ENCODE peak calls at places on chromosomes 11 and 22, in four cellular contexts. P is A549, H is tibial nerve, R is IMR-90. X is an unnamed sample.
A peak's percentile ranks its signal among the peaks of the same experiment; 100 is the strongest.

GRCh38 chr11:113618360-113618759 is 87.7 kb downstream of the TMPRSS5 start:
- DNase-seq in H (no peak), P (no peak), R (peak; percentile 10), X (no peak)

GRCh38 chr11:8019671-8020597 is 32.8 kb downstream of the EIF3F start:
- DNase-seq in H (no peak), P (no peak), R (peak; percentile 40), X (peak; percentile 47)

GRCh38 chr11:36081274-36081945 is 137.5 kb downstream of the LDLRAD3 start:
- DNase-seq in R (no peak), P (no peak), H (no peak), X (no peak)

GRCh38 chr22:32020117-32020516 is 22.9 kb upstream of the SLC5A1 start:
- DNase-seq in H (no peak), P (peak; percentile 22), R (peak; percentile 81), X (no peak)

GRCh38 chr11:64853709-64854108 is 9.3 kb upstream of the CDC42BPG start:
- DNase-seq in P (no peak), R (no peak), H (no peak), X (no peak)

GRCh38 chr11:27440090-27440489 is 32.5 kb downstream of the LGR4 start:
- DNase-seq in H (no peak), P (no peak), R (no peak), X (no peak)

GRCh38 chr11:30422828-30423648 is 100.1 kb downstream of the ARL14EP start:
- DNase-seq in H (no peak), R (no peak), P (no peak), X (no peak)

GRCh38 chr11:86672007-86672621 is at the start of gene ME3:
- DNase-seq in P (peak; percentile 76), R (peak; percentile 44), H (peak; percentile 23), X (peak; percentile 79)

GRCh38 chr11:120343429-120343828 is 7.2 kb downstream of the ARHGEF12 start:
- DNase-seq in R (no peak), H (no peak), P (no peak), X (no peak)

GRCh38 chr11:11027271-11027670 is 169.4 kb upstream of the ZBED5 start:
- DNase-seq in H (no peak), P (peak; percentile 36), R (peak; percentile 85), X (no peak)

GRCh38 chr22:23072035-23072910 is 2.0 kb downstream of the GNAZ start:
- DNase-seq in H (no peak), P (no peak), R (peak; percentile 30), X (no peak)

GRCh38 chr11:18836415-18836814 is 44.8 kb upstream of the PTPN5 start:
- DNase-seq in P (no peak), R (no peak), H (no peak), X (no peak)

GRCh38 chr11:89437317-89437716 is 53.9 kb downstream of the NOX4 start:
- DNase-seq in H (no peak), R (no peak), P (no peak), X (no peak)

GRCh38 chr11:63892233-63892632 is 24.7 kb downstream of the RCOR2 start:
- DNase-seq in H (no peak), R (peak; percentile 57), P (no peak), X (no peak)

GRCh38 chr22:39946571-39947407 is 13.4 kb upstream of the TMA7B start:
- DNase-seq in R (no peak), H (no peak), P (no peak), X (no peak)

GRCh38 chr22:28394711-28395110 is 284.9 kb downstream of the TTC28 start:
- DNase-seq in R (peak; percentile 20), P (no peak), H (no peak), X (no peak)

GRCh38 chr11:46675288-46675851 is 25.0 kb downstream of the ARHGAP1 start:
- DNase-seq in H (peak; percentile 57), R (peak; percentile 72), P (peak; percentile 52), X (peak; percentile 72)

GRCh38 chr11:73398721-73399120 is 22.5 kb downstream of the RELT start:
- DNase-seq in P (no peak), R (no peak), H (peak; percentile 4), X (no peak)

GRCh38 chr11:23859087-23859486 is 637.8 kb upstream of the LUZP2 start:
- DNase-seq in R (no peak), H (no peak), P (no peak), X (no peak)

GRCh38 chr11:106167085-106167484 is 89.6 kb downstream of the AASDHPPT start:
- DNase-seq in H (no peak), R (no peak), P (no peak), X (no peak)

GRCh38 chr22:23675502-23676415 is 15.1 kb upstream of the RGL4 start:
- DNase-seq in R (no peak), H (no peak), P (no peak), X (no peak)

GRCh38 chr11:115185507-115185906 is 318.7 kb downstream of the CADM1 start:
- DNase-seq in P (no peak), R (no peak), H (no peak), X (no peak)

DNA sequence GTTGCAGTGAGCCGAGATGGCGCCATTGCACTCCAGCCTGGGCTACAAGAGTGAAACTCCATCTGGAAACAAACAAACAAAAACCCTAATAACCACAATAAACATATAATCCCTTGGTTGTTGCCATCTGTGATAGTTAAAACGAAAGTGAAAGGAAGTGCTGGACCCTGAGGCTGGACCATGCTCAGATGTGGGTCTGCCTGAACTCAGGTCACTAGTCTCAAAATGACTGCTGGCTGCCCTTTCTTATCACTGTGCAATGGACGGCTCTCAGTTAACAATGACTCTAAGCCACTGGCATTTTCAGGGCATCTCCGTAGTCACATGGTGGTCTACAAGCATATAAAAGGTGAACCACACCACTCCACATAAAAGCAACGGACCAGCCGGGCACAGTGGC is 48.2 kb upstream of the FTH1 start:
- DNase-seq in R (no peak), H (no peak), P (no peak), X (no peak)
- TF ChIP-seq POLR2A in R (no peak), H (no peak), P (no peak), X (no peak)

GRCh38 chr11:40289370-40289769 is 1170.1 kb downstream of the LRRC4C start:
- DNase-seq in P (no peak), H (no peak), R (no peak), X (no peak)

GRCh38 chr11:40288212-40288803 is 1171.1 kb downstream of the LRRC4C start:
- DNase-seq in H (no peak), R (no peak), P (no peak), X (no peak)

GRCh38 chr11:40292636-40293585 is 1166.5 kb downstream of the LRRC4C start:
- DNase-seq in H (no peak), P (no peak), R (no peak), X (no peak)

GRCh38 chr11:40291304-40292100 is 1168.0 kb downstream of the LRRC4C start:
- DNase-seq in P (no peak), H (no peak), R (no peak), X (no peak)

DNA sequence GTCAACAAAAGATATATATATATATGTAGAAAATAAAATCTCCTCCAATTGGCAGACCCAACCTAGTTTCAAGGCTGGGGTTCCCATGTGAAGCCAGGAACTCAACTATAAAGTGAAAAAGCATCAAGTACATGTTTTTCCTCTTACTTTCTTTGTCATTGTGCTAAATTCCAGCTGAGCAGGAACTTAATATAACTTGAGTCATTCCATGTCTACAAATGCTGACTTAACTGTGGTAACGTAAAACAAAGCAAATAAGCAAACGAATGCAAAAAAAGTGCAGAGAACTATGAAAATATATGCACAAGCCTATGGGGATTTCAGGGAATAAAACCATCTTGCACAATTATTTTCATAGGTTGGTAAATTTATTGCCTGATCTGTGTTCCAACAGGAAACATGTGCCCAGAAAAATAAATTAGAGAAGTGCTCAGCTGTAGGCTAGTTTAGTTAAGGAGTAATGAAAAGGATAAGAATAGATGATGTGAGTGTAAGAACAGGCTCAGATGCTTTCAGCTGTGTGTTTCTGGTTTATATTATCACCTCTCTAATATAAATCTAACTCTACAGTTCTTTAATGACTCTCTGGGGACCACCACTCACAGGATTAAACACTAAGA is 1169.3 kb downstream of the LRRC4C start:
- DNase-seq in P (no peak), R (peak; percentile 1), H (no peak), X (no peak)
- H3K4me3 ChIP-seq in P (no peak overlapping the region), R (no peak overlapping the region), H (peak overlapping the region; percentile 53), X (no peak overlapping the region)

DNA sequence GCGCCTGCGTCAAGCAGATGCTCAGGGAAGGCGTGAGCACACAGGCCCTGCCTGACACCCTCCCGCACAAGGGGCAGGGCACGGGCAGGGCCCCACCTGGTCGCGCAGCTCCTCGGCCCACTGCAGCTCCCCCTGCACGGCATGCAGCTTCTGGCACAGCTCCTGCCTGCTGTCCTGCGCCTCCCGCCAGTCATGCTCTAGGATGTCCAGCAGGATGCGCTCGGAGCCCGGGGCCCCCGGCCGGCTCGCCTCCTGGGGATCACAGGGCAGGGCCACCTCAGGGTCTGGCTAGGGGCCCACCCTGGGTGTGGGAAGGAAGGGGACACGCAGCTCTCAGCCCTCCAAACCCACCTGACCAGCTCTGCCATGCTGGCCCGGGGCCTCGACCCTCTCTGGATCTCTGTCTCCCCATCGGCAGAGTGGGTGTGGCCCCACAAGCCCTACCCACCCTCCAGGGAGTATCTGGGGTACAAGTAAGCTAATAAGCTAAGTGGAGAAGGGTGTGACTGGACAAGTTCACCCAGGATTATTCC is 10.7 kb downstream of the CARD10 start:
- DNase-seq in H (no peak), P (no peak), R (no peak), X (peak; percentile 84)
- H3K27ac ChIP-seq in H (peak overlapping the region; percentile 38), P (peak overlapping the region; percentile 88), R (no peak overlapping the region), X (peak overlapping the region; percentile 69)

DNA sequence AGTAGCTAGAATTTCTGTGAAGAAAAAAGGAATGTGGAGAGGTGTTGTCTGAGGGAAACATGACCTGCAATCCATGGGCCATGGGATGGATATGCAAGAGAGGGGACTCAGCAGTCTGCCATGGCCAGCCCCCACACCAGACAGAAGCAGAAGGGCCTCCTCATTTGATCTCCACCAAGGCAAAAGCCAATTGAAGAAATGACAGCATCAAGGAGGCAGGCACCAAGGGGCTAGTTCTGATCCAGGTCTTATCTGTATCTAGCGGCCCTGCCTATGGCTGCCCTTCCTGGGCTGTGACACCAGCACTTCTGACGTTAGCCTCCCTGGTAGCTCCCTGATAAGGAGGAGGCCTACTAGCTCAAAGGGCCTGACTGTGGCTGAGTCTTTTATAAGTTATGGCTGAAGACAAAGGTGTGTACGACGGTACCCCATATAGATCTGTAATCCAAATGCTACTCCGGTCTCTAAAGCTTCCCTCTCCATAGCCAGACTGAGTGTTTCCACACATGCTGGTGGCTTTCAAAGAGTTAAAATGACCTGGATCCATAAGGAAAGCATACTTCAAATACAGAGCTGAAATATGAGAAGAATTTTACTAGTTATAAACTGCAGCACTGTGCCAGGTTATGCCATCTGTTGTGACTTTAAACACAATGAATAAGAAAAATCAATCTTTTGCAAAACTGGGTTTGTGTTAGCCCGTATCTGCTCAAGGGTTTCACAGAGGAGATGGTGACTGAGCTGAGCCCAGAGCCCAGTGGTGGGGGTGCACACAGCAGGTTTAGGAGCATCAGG is 34.4 kb downstream of the HIRA start:
- DNase-seq in R (no peak), P (no peak), H (no peak), X (peak; percentile 65)
- TF ChIP-seq POLR2A in R (no peak), P (no peak), H (no peak), X (no peak)

DNA sequence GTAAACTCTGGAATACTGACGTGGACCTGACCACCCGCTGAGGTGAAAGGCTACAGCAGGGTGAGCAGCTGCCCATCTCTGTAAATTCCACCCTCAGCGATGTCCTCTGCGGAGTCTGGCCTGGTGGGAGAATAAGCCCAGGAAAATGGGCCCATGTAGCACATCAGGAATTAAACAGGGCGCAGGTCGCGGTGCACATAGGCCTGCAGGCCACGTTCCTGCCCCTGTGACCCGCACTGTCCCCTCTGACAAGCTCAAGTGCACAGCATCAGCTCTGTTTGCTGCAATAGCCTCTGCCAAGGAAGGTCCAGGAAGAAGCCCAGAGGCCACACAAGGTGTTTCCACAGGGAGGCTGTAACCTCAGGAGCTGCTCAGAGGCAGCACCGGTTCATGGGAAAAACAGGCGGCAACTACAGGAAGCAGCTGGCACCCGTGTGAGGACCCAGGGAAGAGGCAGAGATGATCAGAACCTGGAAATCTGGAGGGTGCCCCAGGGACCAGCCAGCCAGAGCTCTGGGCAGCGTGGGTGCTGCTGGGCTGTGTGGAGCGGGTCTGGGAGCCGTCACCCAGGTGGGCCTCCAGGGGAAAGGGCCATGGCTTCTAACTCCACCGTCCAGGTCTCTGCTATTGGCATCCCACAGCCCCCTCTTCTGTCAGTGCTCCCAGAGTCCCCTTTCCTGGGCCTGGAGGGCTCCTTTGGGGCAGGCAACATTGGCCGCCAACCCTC is 808 bp upstream of the IFITM2 start:
- DNase-seq in H (no peak), R (no peak), P (no peak), X (no peak)
- H3K4me3 ChIP-seq in H (no peak overlapping the region), R (no peak overlapping the region), P (no peak overlapping the region), X (no peak overlapping the region)

X was measured in heart left ventricle.